ENCODE peak calls at places on chromosomes 2 and 18, in nine cellular contexts. U is skeletal muscle cell; G is A172; W is HL-60; Y is CD4-positive, alpha-beta T cell; H is ovary; L is D341Med; P is Ammon's horn; A is SJSA1. F is an unnamed sample.
A peak's percentile ranks its signal among the peaks of the same experiment; 100 is the strongest.

GRCh38 chr2:24824966-24825882 is 32.0 kb downstream of the CENPO start:
- DNase-seq in U (no peak), G (no peak), W (peak; percentile 18), Y (no peak), H (no peak), L (peak; percentile 43), P (no peak), A (peak; percentile 45), F (peak; percentile 55)

GRCh38 chr2:99425022-99425421 is 64.8 kb downstream of the REV1 start:
- DNase-seq in U (peak; percentile 69), G (peak; percentile 23), W (no peak), Y (no peak), H (no peak), L (no peak), P (no peak), A (no peak), F (no peak)

GRCh38 chr2:138309760-138310159 is 191.8 kb upstream of the SPOPL start:
- DNase-seq in U (no peak), G (no peak), W (no peak), Y (no peak), H (no peak), L (no peak), P (no peak), A (no peak), F (no peak)

GRCh38 chr2:102301867-102302362 is 9.4 kb upstream of the IL1RL1 start:
- DNase-seq in U (no peak), G (peak; percentile 2), W (peak; percentile 74), Y (peak; percentile 14), H (no peak), L (no peak), P (no peak), A (no peak), F (peak; percentile 84)

GRCh38 chr2:30826481-30826880 is 19.2 kb upstream of the CAPN13 start:
- DNase-seq in U (no peak), G (no peak), W (no peak), Y (no peak), H (no peak), L (no peak), P (no peak), A (no peak), F (no peak)

GRCh38 chr2:177302552-177302951 is 38.0 kb upstream of the NFE2L2 start:
- DNase-seq in U (no peak), G (no peak), W (no peak), Y (no peak), H (no peak), L (no peak), P (no peak), A (no peak), F (no peak)

GRCh38 chr2:137411556-137411955 is 552.7 kb upstream of the HNMT start:
- DNase-seq in U (no peak), G (no peak), W (no peak), Y (no peak), H (no peak), L (no peak), P (no peak), A (no peak), F (no peak)

GRCh38 chr2:224982910-224983688 is 59.2 kb downstream of the DOCK10 start:
- DNase-seq in U (peak; percentile 75), G (peak; percentile 20), W (peak; percentile 14), Y (peak; percentile 22), H (no peak), L (no peak), P (peak; percentile 66), A (no peak), F (no peak)

GRCh38 chr2:234792566-234792965 is 159.3 kb upstream of the SH3BP4 start:
- DNase-seq in U (peak; percentile 47), G (peak; percentile 35), W (no peak), Y (no peak), H (no peak), L (no peak), P (peak; percentile 11), A (no peak), F (no peak)

GRCh38 chr2:101188683-101189405 is 37.7 kb upstream of the TBC1D8 start:
- DNase-seq in U (no peak), G (peak; percentile 32), W (no peak), Y (no peak), H (no peak), L (peak; percentile 72), P (no peak), A (peak; percentile 56), F (peak; percentile 14)

GRCh38 chr2:81658227-81658626 is 1353.7 kb upstream of the LRRTM1 start:
- DNase-seq in U (no peak), G (peak; percentile 100), W (no peak), Y (no peak), H (no peak), L (no peak), P (no peak), A (no peak), F (no peak)

GRCh38 chr2:218272531-218273212 is 2.4 kb downstream of the PNKD start:
- DNase-seq in U (peak; percentile 89), G (peak; percentile 95), W (peak; percentile 82), Y (peak; percentile 76), H (peak; percentile 83), L (peak; percentile 76), P (peak; percentile 92), A (peak; percentile 93), F (peak; percentile 98)

GRCh38 chr2:222693837-222694236 is 22.4 kb downstream of the MOGAT1 start:
- DNase-seq in U (no peak), G (no peak), W (no peak), Y (no peak), H (no peak), L (no peak), P (no peak), A (no peak), F (peak; percentile 47)

GRCh38 chr2:131039908-131040660 is 53.2 kb downstream of the FAM168B start:
- DNase-seq in U (no peak), G (no peak), W (no peak), Y (no peak), H (no peak), L (no peak), P (no peak), A (no peak), F (no peak)

GRCh38 chr2:12824771-12825363 is 108.1 kb downstream of the TRIB2 start:
- DNase-seq in U (no peak), G (peak; percentile 2), W (no peak), Y (no peak), H (no peak), L (no peak), P (no peak), A (no peak), F (peak; percentile 18)

GRCh38 chr2:205686231-205687017 is 4.1 kb downstream of the NRP2 start:
- DNase-seq in U (no peak), G (no peak), W (no peak), Y (no peak), H (peak; percentile 46), L (no peak), P (no peak), A (no peak), F (no peak)

GRCh38 chr18:46712406-46712805 is 44.4 kb downstream of the ST8SIA5 start:
- DNase-seq in U (peak; percentile 31), G (peak; percentile 51), W (no peak), Y (no peak), H (peak; percentile 43), L (no peak), P (peak; percentile 28), A (peak; percentile 73), F (no peak)

GRCh38 chr18:59885579-59886163 is 14.1 kb upstream of the PMAIP1 start:
- DNase-seq in U (peak; percentile 70), G (peak; percentile 77), W (peak; percentile 48), Y (no peak), H (no peak), L (no peak), P (no peak), A (peak; percentile 69), F (peak; percentile 80)

GRCh38 chr2:179107737-179108136 is 57.8 kb upstream of the CCDC141 start:
- DNase-seq in U (peak; percentile 73), G (peak; percentile 11), W (no peak), Y (no peak), H (no peak), L (no peak), P (no peak), A (no peak), F (no peak)

GRCh38 chr2:170886391-170886790 is 42.7 kb upstream of the GORASP2 start:
- DNase-seq in U (peak; percentile 55), G (peak; percentile 90), W (no peak), Y (no peak), H (no peak), L (no peak), P (no peak), A (no peak), F (no peak)